ENCODE peak calls at places on chromosomes 3 and 15, in nine cellular contexts. M, Y, D, W, L, A, J, N and V are unnamed samples.

GRCh38 chr3:60025071-60026055 is 975.5 kb upstream of the CFAP20DC start:
- DNase-seq in J (no peak), A (no peak), M (no peak), D (no peak), L (no peak), W (peak; percentile 70), N (no peak), Y (no peak), V (no peak)

GRCh38 chr3:51389423-51390183 is 1.5 kb upstream of the RBM15B start:
- DNase-seq in J (peak; percentile 62), W (peak; percentile 48), M (peak; percentile 65), Y (no peak), N (peak; percentile 65), A (peak; percentile 40), L (peak; percentile 77), D (no peak), V (peak; percentile 34)

GRCh38 chr3:138949002-138949418 is 2.0 kb downstream of the FOXL2NB start:
- DNase-seq in Y (no peak), W (no peak), A (no peak), M (no peak), L (no peak), J (no peak), N (no peak), D (no peak), V (no peak)

GRCh38 chr15:92332125-92332899 is 61.4 kb upstream of the ST8SIA2 start:
- DNase-seq in J (no peak), A (no peak), D (no peak), Y (no peak), N (no peak), M (no peak), W (no peak), L (no peak), V (no peak)

GRCh38 chr15:34953851-34954250 is 15.7 kb downstream of the AQR start:
- DNase-seq in A (no peak), J (no peak), D (no peak), L (no peak), Y (no peak), N (no peak), W (no peak), M (no peak), V (no peak)

GRCh38 chr3:131033480-131034080 is 6.9 kb downstream of the NEK11 start:
- DNase-seq in W (peak; percentile 27), N (no peak), D (no peak), A (no peak), M (peak; percentile 69), Y (no peak), J (peak; percentile 18), L (peak; percentile 55), V (no peak)

GRCh38 chr3:106533097-106533496 is 664.3 kb upstream of the CBLB start:
- DNase-seq in J (no peak), L (no peak), W (no peak), A (no peak), M (no peak), N (no peak), D (no peak), Y (no peak), V (no peak)

GRCh38 chr3:160135850-160136249 is 89.4 kb upstream of the C3orf80 start:
- DNase-seq in J (no peak), Y (no peak), W (no peak), A (no peak), N (no peak), M (no peak), L (no peak), D (no peak), V (no peak)

GRCh38 chr3:87898971-87899370 is 159.8 kb downstream of the CGGBP1 start:
- DNase-seq in M (no peak), W (no peak), Y (no peak), J (no peak), A (no peak), D (no peak), N (no peak), L (no peak), V (no peak)

GRCh38 chr3:53712817-53713388 is 133.3 kb downstream of the CHDH start:
- DNase-seq in N (no peak), W (no peak), A (no peak), L (no peak), D (no peak), M (no peak), J (no peak), Y (no peak), V (no peak)

GRCh38 chr15:87672309-87672897 is 584.1 kb downstream of the NTRK3 start:
- DNase-seq in A (peak; percentile 29), Y (no peak), J (no peak), L (no peak), W (peak; percentile 39), D (no peak), N (no peak), M (peak; percentile 67), V (no peak)

DNA sequence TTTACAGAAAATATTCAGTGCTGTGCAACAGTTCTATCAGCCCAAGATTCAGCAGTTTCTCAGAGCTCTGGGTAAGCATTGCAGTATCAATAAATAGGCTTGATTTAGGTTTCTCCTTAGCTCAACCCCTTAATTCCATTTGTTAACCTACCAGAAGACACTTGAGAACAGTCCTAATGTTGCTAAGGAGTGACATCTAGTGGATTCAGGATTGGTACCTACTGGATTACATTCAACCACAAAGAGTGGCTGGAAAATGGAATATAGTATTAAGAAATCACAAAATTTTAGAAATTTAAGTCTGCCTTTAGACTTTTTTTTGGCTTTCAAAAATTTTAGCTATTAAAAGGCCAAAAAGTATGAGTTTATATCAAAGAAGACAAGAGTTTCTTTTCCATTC is 34.7 kb downstream of the POLG start:
- DNase-seq in W (peak; percentile 42), L (no peak), J (no peak), A (no peak), M (peak; percentile 65), D (no peak), Y (no peak), N (no peak), V (no peak)
- TF ChIP-seq CTCF in W (peak; percentile 23), L (peak; percentile 44), J (no peak), A (peak; percentile 25), M (peak; percentile 39), D (no peak), Y (no peak), N (peak; percentile 39), V (no peak)

GRCh38 chr15:66387176-66388056 is 704 bp downstream of the MAP2K1 start:
- DNase-seq in W (peak; percentile 80), A (peak; percentile 62), D (peak; percentile 45), J (peak; percentile 61), M (peak; percentile 65), L (peak; percentile 67), Y (peak; percentile 62), N (peak; percentile 86), V (peak; percentile 61)
- TF ChIP-seq CTCF in W (peak; percentile 38), A (peak; percentile 19), D (no peak), J (peak; percentile 64), M (peak; percentile 48), L (peak; percentile 78), Y (no peak), N (peak; percentile 24), V (no peak)

DNA sequence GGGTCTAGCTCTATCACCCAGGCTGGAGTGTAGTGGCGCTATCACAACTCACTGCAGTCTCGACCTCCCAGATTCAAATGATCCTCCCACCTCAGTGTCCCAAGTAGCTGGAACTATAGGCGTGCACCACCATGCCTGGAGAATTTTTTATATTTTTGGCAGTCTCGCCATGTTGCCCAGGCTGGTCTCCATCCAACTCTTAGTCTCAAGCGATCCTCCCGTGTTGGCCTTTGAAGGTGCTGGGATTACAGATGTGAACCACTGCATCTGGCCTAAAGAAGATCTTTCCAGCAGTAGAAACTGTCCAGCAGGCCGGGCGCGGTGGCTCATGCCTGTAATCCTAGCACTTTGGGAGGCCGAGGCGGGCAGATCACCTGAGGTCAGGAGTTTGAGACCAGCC is 55.2 kb upstream of the NR2C2 start:
- DNase-seq in W (no peak), M (no peak), D (no peak), L (no peak), J (no peak), Y (no peak), A (no peak), N (no peak), V (no peak)
- TF ChIP-seq CTCF in W (no peak), M (no peak), D (no peak), L (no peak), J (no peak), Y (no peak), A (no peak), N (no peak), V (no peak)

DNA sequence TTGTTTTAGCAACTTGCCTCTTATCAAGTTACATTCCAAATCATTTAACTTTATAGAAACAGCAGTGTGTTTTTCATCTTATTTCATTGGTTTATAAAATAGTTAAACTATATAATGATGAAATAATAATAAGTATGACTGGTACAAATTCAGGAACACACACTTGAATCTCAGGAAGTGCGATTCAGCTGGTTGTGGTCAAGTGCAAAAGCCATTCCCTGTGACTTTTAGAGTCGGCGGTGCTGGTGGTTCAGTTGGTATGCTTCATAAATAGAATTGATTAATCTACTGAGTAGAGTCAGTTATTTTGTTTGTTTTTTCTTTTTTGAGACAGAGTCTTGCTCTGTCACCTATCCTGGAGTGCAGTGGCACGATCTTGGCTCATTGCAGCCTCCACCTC is 22.7 kb downstream of the SACM1L start:
- DNase-seq in A (no peak), J (no peak), D (no peak), N (no peak), M (no peak), Y (no peak), W (peak; percentile 52), L (no peak), V (no peak)
- TF ChIP-seq CTCF in A (no peak), J (no peak), D (no peak), N (no peak), M (no peak), Y (no peak), W (no peak), L (no peak), V (no peak)

GRCh38 chr3:146594843-146595482 is 10.2 kb downstream of the PLSCR5 start:
- DNase-seq in J (peak; percentile 5), W (peak; percentile 14), L (peak; percentile 5), A (no peak), M (peak; percentile 35), N (no peak), Y (no peak), D (no peak), V (no peak)
- TF ChIP-seq CTCF in J (no peak), W (peak; percentile 5), L (peak; percentile 71), A (peak; percentile 10), M (peak; percentile 41), N (peak; percentile 35), Y (no peak), D (no peak), V (no peak)

GRCh38 chr3:99131876-99132275 is 230.4 kb upstream of the DCBLD2 start:
- DNase-seq in D (no peak), L (no peak), W (peak; percentile 77), Y (no peak), A (no peak), J (no peak), M (peak; percentile 64), N (no peak), V (no peak)
- TF ChIP-seq CTCF in D (no peak), L (no peak), W (no peak), Y (no peak), A (no peak), J (no peak), M (no peak), N (no peak), V (no peak)